ENCODE peak calls at places on chromosomes 3 and 15, in eight cellular contexts. U, H, T, Q, L, O, Y and A are unnamed samples.

GRCh38 chr3:32347286-32348125 is 44.1 kb upstream of the CMTM7 start:
- DNase-seq in U (no peak), H (peak), T (no peak), Q (no peak), L (no peak), O (no peak), Y (no peak), A (no peak)

GRCh38 chr3:193842029-193842782 is 249.2 kb downstream of the OPA1 start:
- DNase-seq in U (peak), H (no peak), T (no peak), Q (no peak), L (no peak), O (no peak), Y (no peak), A (no peak)

GRCh38 chr3:46673151-46674030 is 20.1 kb downstream of the ALS2CL start:
- DNase-seq in U (no peak), H (no peak), T (no peak), Q (no peak), L (no peak), O (no peak), Y (no peak), A (no peak)

GRCh38 chr3:45145223-45145622 is 955 bp downstream of the CDCP1 start:
- DNase-seq in U (no peak), H (no peak), T (no peak), Q (no peak), L (no peak), O (no peak), Y (no peak), A (no peak)

GRCh38 chr3:134718736-134719135 is 67.9 kb upstream of the KY start:
- DNase-seq in U (no peak), H (no peak), T (no peak), Q (no peak), L (no peak), O (no peak), Y (no peak), A (no peak)

GRCh38 chr3:114454592-114455251 is 160.9 kb downstream of the TIGIT start:
- DNase-seq in U (no peak), H (peak), T (no peak), Q (peak), L (peak), O (no peak), Y (no peak), A (no peak)

GRCh38 chr15:52424856-52425431 is 103.7 kb downstream of the MYO5A start:
- DNase-seq in U (no peak), H (no peak), T (no peak), Q (no peak), L (no peak), O (no peak), Y (no peak), A (no peak)

GRCh38 chr3:131072099-131072559 is 45.5 kb downstream of the NEK11 start:
- DNase-seq in U (no peak), H (peak), T (peak), Q (no peak), L (no peak), O (no peak), Y (no peak), A (no peak)

GRCh38 chr3:159764211-159765024 is 224.2 kb upstream of the IL12A start:
- DNase-seq in U (peak), H (peak), T (peak), Q (peak), L (no peak), O (no peak), Y (no peak), A (no peak)

GRCh38 chr15:97909291-97909891 is 51.1 kb upstream of the ARRDC4 start:
- DNase-seq in U (peak), H (peak), T (peak), Q (peak), L (peak), O (peak), Y (peak), A (peak)

GRCh38 chr3:160434071-160434470 is 15.5 kb downstream of the TRIM59 start:
- DNase-seq in U (no peak), H (peak), T (no peak), Q (no peak), L (peak), O (no peak), Y (no peak), A (no peak)

GRCh38 chr3:146498002-146498736 is 28.8 kb upstream of the PLSCR2 start:
- DNase-seq in U (no peak), H (no peak), T (no peak), Q (no peak), L (no peak), O (no peak), Y (peak), A (no peak)

GRCh38 chr15:75835990-75836952 is 7.0 kb upstream of the UBE2Q2 start:
- DNase-seq in U (no peak), H (no peak), T (no peak), Q (no peak), L (no peak), O (no peak), Y (no peak), A (no peak)

GRCh38 chr3:72812201-72812600 is 36.0 kb downstream of the SHQ1 start:
- DNase-seq in U (no peak), H (no peak), T (no peak), Q (no peak), L (no peak), O (no peak), Y (no peak), A (no peak)

GRCh38 chr15:57618325-57618724 is 26.6 kb downstream of the MYZAP start:
- DNase-seq in U (no peak), H (no peak), T (no peak), Q (no peak), L (no peak), O (no peak), Y (no peak), A (no peak)

GRCh38 chr3:46932455-46933225 is 43.9 kb downstream of the CCDC12 start:
- DNase-seq in U (no peak), H (no peak), T (no peak), Q (no peak), L (no peak), O (no peak), Y (no peak), A (no peak)